ENCODE peak calls at places on chromosomes 1 and 21, in four cellular contexts. M, G, C and J are unnamed samples.

GRCh38 chr1:202807367-202807925 is 775 bp downstream of the KDM5B start:
- DNase-seq in M (no peak), G (no peak), C (no peak), J (peak)

GRCh38 chr21:45379171-45379900 is 25.6 kb upstream of the COL18A1 start:
- DNase-seq in M (no peak), G (no peak), C (no peak), J (no peak)

GRCh38 chr1:182317489-182318180 is 74.0 kb downstream of the GLUL start:
- DNase-seq in M (no peak), G (no peak), C (no peak), J (no peak)

GRCh38 chr1:31127266-31127665 is 61.7 kb upstream of the PUM1 start:
- DNase-seq in M (no peak), G (no peak), C (peak), J (no peak)

GRCh38 chr21:36235058-36235582 is 78.5 kb downstream of the DOP1B start:
- DNase-seq in M (peak), G (no peak), C (no peak), J (no peak)

GRCh38 chr1:167013124-167013900 is 24.2 kb downstream of the MAEL start:
- DNase-seq in M (no peak), G (no peak), C (no peak), J (peak)

GRCh38 chr1:70140343-70140742 is 65.0 kb downstream of the LRRC40 start:
- DNase-seq in M (no peak), G (no peak), C (peak), J (no peak)

GRCh38 chr1:225329041-225329440 is 98.8 kb downstream of the LBR start:
- DNase-seq in M (no peak), G (no peak), C (no peak), J (no peak)

GRCh38 chr21:38660333-38661295 is 145.1 kb upstream of the ETS2 start:
- DNase-seq in M (peak), G (peak), C (no peak), J (no peak)

GRCh38 chr1:110502402-110502801 is 16.6 kb downstream of the KCNA10 start:
- DNase-seq in M (no peak), G (no peak), C (no peak), J (no peak)

GRCh38 chr1:233885196-233886028 is 19.1 kb upstream of the SLC35F3 start:
- DNase-seq in M (no peak), G (no peak), C (no peak), J (no peak)

GRCh38 chr1:207824691-207825090 is 72.8 kb downstream of the CD46 start:
- DNase-seq in M (no peak), G (no peak), C (peak), J (peak)

GRCh38 chr1:22527122-22527521 is 36.2 kb upstream of the EPHA8 start:
- DNase-seq in M (peak), G (no peak), C (no peak), J (no peak)

GRCh38 chr1:10841059-10841458 is 44.6 kb upstream of the CASZ1 start:
- DNase-seq in M (no peak), G (no peak), C (no peak), J (no peak)

GRCh38 chr1:25103180-25103790 is 129.0 kb downstream of the SYF2 start:
- DNase-seq in M (no peak), G (no peak), C (no peak), J (no peak)

GRCh38 chr1:159996653-159997052 is 35.1 kb downstream of the PIGM start:
- DNase-seq in M (peak), G (no peak), C (peak), J (peak)

GRCh38 chr1:8061210-8061609 is 35.1 kb upstream of the ERRFI1 start:
- DNase-seq in M (no peak), G (no peak), C (peak), J (peak)

GRCh38 chr21:39221997-39222486 is 38.8 kb upstream of the PSMG1 start:
- DNase-seq in M (no peak), G (no peak), C (no peak), J (peak)

GRCh38 chr21:29301703-29302102 is 3.0 kb downstream of the BACH1 start:
- DNase-seq in M (no peak), G (no peak), C (no peak), J (no peak)

GRCh38 chr21:29303301-29303700 is 4.6 kb downstream of the BACH1 start:
- DNase-seq in M (no peak), G (no peak), C (no peak), J (no peak)

GRCh38 chr21:29304577-29304976 is 5.9 kb downstream of the BACH1 start:
- DNase-seq in M (no peak), G (no peak), C (no peak), J (no peak)

GRCh38 chr21:29300547-29301138 is 1.9 kb downstream of the BACH1 start:
- DNase-seq in M (no peak), G (no peak), C (no peak), J (no peak)

GRCh38 chr21:29302340-29302991 is 3.7 kb downstream of the BACH1 start:
- DNase-seq in M (no peak), G (no peak), C (no peak), J (peak)
- H3K27ac ChIP-seq in M (no peak), G (no peak), C (peak), J (no peak)

DNA sequence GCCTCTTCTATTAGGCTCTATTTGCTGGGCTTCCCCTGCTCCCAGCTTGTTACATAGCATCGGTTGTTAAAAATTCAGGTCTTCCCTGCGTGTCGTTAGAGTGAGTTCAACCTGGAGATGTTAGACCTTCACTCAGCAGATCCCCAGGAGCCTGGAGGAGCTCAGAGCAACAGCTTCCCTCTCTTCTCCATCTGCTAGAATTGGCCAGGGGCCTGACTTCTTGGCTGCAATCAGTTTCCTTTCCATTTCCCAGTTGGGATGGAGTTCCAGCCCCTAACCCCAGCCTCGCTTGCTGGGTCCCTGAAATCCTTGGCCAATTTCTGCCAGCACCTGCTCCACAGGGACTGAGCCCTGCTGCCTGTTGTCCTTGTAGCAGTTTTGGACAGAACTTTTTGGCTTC is 55.9 kb downstream of the MT1HL1 start:
- DNase-seq in M (no peak), G (no peak), C (no peak), J (no peak)
- H3K4me3 ChIP-seq in M (no peak), G (no peak), C (no peak), J (no peak)

GRCh38 chr1:112515311-112516009 is 6.7 kb downstream of the WNT2B start:
- DNase-seq in M (peak), G (no peak), C (peak), J (no peak)

GRCh38 chr1:112516141-112516540 is 7.4 kb downstream of the WNT2B start:
- DNase-seq in M (no peak), G (no peak), C (no peak), J (no peak)

GRCh38 chr1:112514901-112515300 is 6.1 kb downstream of the WNT2B start:
- DNase-seq in M (no peak), G (no peak), C (no peak), J (no peak)

GRCh38 chr1:112511897-112512296 is 3.1 kb downstream of the WNT2B start:
- DNase-seq in M (no peak), G (no peak), C (no peak), J (no peak)

GRCh38 chr1:112513112-112513870 is 4.5 kb downstream of the WNT2B start:
- DNase-seq in M (no peak), G (no peak), C (peak), J (no peak)
- H3K27ac ChIP-seq in M (no peak), G (no peak), C (no peak), J (no peak)

GRCh38 chr1:243930822-243931671 is 81.0 kb upstream of the AKT3 start:
- DNase-seq in M (peak), G (no peak), C (no peak), J (no peak)
- H3K4me3 ChIP-seq in M (no peak), G (no peak), C (no peak), J (no peak)